ENCODE peak calls at places on chromosomes 6 and 20, in four cellular contexts. K, L, C and F are unnamed samples.

GRCh38 chr6:159700970-159701369 is 7.9 kb upstream of the SOD2 start:
- DNase-seq in K (no peak), L (no peak), C (no peak), F (no peak)

GRCh38 chr6:6878921-6879585 is 228.7 kb upstream of the RREB1 start:
- DNase-seq in K (no peak), L (no peak), C (no peak), F (no peak)

GRCh38 chr20:11193241-11193640 is 519.4 kb upstream of the JAG1 start:
- DNase-seq in K (no peak), L (no peak), C (no peak), F (no peak)

GRCh38 chr20:9300534-9300933 is 213.9 kb upstream of the LAMP5 start:
- DNase-seq in K (no peak), L (no peak), C (no peak), F (no peak)

GRCh38 chr20:50242548-50242862 is 51.9 kb downstream of the CEBPB start:
- DNase-seq in K (no peak), L (no peak), C (no peak), F (no peak)

GRCh38 chr6:166999145-166999844 is at the start of gene CEP43:
- DNase-seq in K (peak), L (peak), C (peak), F (peak)

GRCh38 chr6:35140991-35141720 is at the start of gene TCP11:
- DNase-seq in K (peak), L (no peak), C (peak), F (peak)

GRCh38 chr6:37538107-37538506 is 38.4 kb upstream of the CCDC167 start:
- DNase-seq in K (no peak), L (no peak), C (no peak), F (no peak)

GRCh38 chr20:33733654-33734576 is 2.1 kb downstream of the ZNF341 start:
- DNase-seq in K (peak), L (no peak), C (no peak), F (peak)

GRCh38 chr6:29619578-29619977 is 13.4 kb downstream of the GABBR1 start:
- DNase-seq in K (no peak), L (no peak), C (no peak), F (no peak)

GRCh38 chr6:31328355-31328960 is 28.5 kb downstream of the HLA-B start:
- DNase-seq in K (no peak), L (no peak), C (no peak), F (no peak)

GRCh38 chr6:169620171-169621125 is 81.4 kb downstream of the WDR27 start:
- DNase-seq in K (no peak), L (no peak), C (no peak), F (no peak)

GRCh38 chr6:162109466-162110040 is 618.0 kb downstream of the PRKN start:
- DNase-seq in K (no peak), L (no peak), C (no peak), F (no peak)

GRCh38 chr6:158960046-158960445 is 40.0 kb downstream of the RSPH3 start:
- DNase-seq in K (no peak), L (no peak), C (no peak), F (no peak)